ENCODE peak calls at places on chromosomes 2 and 18, in seven cellular contexts. M is upper lobe of right lung, O is uterus, A is ovary, T is neural progenitor cell, G is MM.1S, F is lung. V is an unnamed sample.

GRCh38 chr18:48680871-48681270 is 142.0 kb downstream of the CTIF start:
- DNase-seq in M (no peak), O (peak; percentile 63), A (peak; percentile 46), T (peak; percentile 82), G (no peak), F (no peak), V (peak; percentile 96)

GRCh38 chr2:206212673-206213513 is 53.2 kb downstream of the EEF1B2 start:
- DNase-seq in M (no peak), O (no peak), A (no peak), T (no peak), G (no peak), F (no peak), V (no peak)

GRCh38 chr2:225086915-225087314 is 44.6 kb upstream of the DOCK10 start:
- DNase-seq in M (no peak), O (no peak), A (no peak), T (no peak), G (no peak), F (no peak), V (no peak)

GRCh38 chr2:225310745-225311144 is 88.8 kb upstream of the NYAP2 start:
- DNase-seq in M (no peak), O (no peak), A (no peak), T (no peak), G (no peak), F (no peak), V (no peak)

GRCh38 chr2:200274116-200275075 is 32.1 kb upstream of the SPATS2L start:
- DNase-seq in M (no peak), O (no peak), A (no peak), T (peak; percentile 24), G (no peak), F (no peak), V (no peak)

GRCh38 chr2:152716805-152717241 is 438 bp downstream of the PRPF40A start:
- DNase-seq in M (no peak), O (peak; percentile 29), A (peak; percentile 44), T (peak; percentile 72), G (peak; percentile 28), F (peak; percentile 31), V (no peak)

GRCh38 chr18:24785019-24785418 is 324.6 kb downstream of the HRH4 start:
- DNase-seq in M (no peak), O (no peak), A (no peak), T (no peak), G (no peak), F (no peak), V (no peak)

GRCh38 chr2:145027073-145027459 is 507.1 kb upstream of the ZEB2 start:
- DNase-seq in M (no peak), O (no peak), A (no peak), T (no peak), G (no peak), F (no peak), V (no peak)

GRCh38 chr18:2971741-2972552 is 41.0 kb downstream of the LPIN2 start:
- DNase-seq in M (peak; percentile 71), O (peak; percentile 42), A (no peak), T (no peak), G (no peak), F (no peak), V (peak; percentile 67)

GRCh38 chr2:230447036-230447435 is 31.0 kb downstream of the SP100 start:
- DNase-seq in M (no peak), O (no peak), A (no peak), T (no peak), G (no peak), F (no peak), V (no peak)

GRCh38 chr18:79964330-79965118 is at the start of gene HSBP1L1:
- DNase-seq in M (peak; percentile 93), O (no peak), A (peak; percentile 62), T (peak; percentile 94), G (peak; percentile 61), F (peak; percentile 79), V (no peak)

GRCh38 chr18:79962311-79962710 is 2.1 kb upstream of the HSBP1L1 start:
- DNase-seq in M (peak; percentile 87), O (no peak), A (peak; percentile 10), T (no peak), G (no peak), F (peak; percentile 74), V (no peak)

GRCh38 chr18:79963658-79964329 is 649 bp upstream of the HSBP1L1 start:
- DNase-seq in M (no peak), O (no peak), A (no peak), T (no peak), G (no peak), F (no peak), V (no peak)

GRCh38 chr18:79961527-79962291 is 2.7 kb upstream of the HSBP1L1 start:
- DNase-seq in M (peak; percentile 86), O (no peak), A (peak; percentile 13), T (peak; percentile 27), G (no peak), F (peak; percentile 65), V (no peak)

GRCh38 chr18:79962835-79963657 is 1.4 kb upstream of the HSBP1L1 start:
- DNase-seq in M (no peak), O (no peak), A (peak; percentile 10), T (peak; percentile 25), G (no peak), F (no peak), V (no peak)
- TF ChIP-seq CTCF in M (no peak), O (no peak), A (no peak), T (no peak), G (no peak), F (no peak), V (no peak)

DNA sequence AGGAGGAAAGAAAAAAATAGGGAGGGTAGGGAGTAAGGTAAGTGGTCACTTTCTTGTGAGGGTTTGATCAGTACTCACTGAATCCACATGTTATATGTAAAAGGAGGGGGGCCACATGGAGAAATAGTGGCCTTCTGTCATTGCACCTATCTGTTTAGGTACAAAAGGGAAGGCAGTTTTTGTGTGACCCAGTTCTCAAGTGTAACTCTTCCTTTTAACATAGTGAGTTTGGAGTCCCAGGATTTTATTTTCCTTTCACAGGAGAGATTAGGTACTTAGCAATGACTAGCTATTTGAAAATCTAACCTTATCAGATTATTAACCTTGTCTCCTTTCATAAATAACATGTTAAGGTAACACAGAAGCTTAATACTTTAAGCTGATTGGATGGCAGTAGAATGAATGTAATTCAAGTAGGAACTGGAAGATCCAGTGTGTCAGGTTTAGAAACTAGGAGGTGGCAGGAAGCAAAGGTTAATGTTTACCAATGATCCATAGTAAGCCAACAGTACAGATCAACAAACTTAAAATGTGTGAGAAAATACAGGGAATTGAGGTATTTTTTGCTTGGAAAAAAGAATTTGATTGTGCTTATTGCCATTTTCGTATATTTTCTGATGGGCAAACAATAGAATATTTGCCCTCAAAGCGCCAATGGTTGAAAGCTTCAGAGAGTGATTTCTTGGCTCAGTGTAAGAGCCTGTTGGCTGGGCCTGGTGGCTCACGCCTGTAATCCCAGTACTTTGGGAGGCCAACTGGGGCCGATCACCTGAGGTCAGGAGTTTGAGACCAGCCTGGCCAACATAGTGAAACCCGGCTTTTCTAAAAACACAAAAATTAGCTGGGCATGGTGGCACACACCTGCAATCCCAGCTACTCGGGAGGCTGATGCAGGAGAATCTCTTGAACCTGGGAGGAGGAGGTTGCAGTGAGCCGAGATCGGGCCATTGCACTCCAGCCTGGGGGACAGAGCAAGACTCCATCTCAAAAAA is 11.3 kb downstream of the HNMT start:
- DNase-seq in M (no peak), O (no peak), A (no peak), T (no peak), G (no peak), F (no peak), V (no peak)
- H3K4me3 ChIP-seq in M (no peak overlapping the region), O (no peak overlapping the region), A (no peak overlapping the region), T (no peak overlapping the region), G (no peak overlapping the region), F (no peak overlapping the region), V (no peak overlapping the region)

DNA sequence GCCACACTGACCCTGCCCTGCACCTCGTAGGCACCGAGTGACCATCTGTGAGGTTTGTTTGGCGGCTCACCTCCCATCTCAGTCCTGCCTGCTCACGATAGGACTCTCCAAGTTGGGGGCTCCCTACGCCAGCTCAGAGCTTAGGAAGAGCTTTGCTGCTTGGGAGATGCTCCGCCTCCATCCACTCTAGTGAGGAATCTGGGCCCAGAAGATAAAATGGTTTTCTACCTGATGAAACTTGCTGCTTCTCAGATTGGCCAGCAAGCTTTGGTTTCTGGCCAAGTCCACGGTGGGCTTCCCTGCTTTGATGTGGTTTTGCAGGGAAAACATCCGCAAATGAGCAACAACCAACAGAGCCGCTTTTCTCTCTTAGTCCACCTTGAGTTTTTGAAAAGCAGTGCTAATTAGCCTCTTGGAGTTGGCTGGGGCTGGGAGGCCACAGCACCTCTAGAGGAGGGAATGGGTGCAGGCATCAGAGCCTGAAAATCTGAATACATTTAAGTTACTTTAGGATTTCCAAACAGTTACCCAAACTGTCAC is 42.2 kb downstream of the THNSL2 start:
- DNase-seq in M (no peak), O (no peak), A (no peak), T (peak; percentile 77), G (peak; percentile 18), F (no peak), V (no peak)
- H3K4me1 ChIP-seq in M (no peaks in the 10 kb centered on the region), O (no peaks in the 10 kb centered on the region), A (no peaks in the 10 kb centered on the region), T (peaks cover 27% of the 10 kb centered on the region), G (peaks cover 14% of the 10 kb centered on the region), F (no peaks in the 10 kb centered on the region), V (no peaks in the 10 kb centered on the region)

GRCh38 chr2:181607629-181608627 is 49.0 kb downstream of the CERKL start:
- DNase-seq in M (no peak), O (no peak), A (no peak), T (no peak), G (no peak), F (no peak), V (no peak)
- TF ChIP-seq CTCF in M (no peak), O (no peak), A (no peak), T (no peak), G (no peak), F (no peak), V (no peak)

GRCh38 chr2:120738786-120739771 is 3.4 kb downstream of the GLI2 start:
- DNase-seq in M (no peak), O (no peak), A (no peak), T (peak; percentile 77), G (no peak), F (peak; percentile 29), V (peak; percentile 57)

GRCh38 chr2:120741514-120742448 is 6.1 kb downstream of the GLI2 start:
- DNase-seq in M (no peak), O (no peak), A (no peak), T (peak; percentile 91), G (no peak), F (peak; percentile 28), V (peak; percentile 59)

GRCh38 chr2:120740375-120740764 is 4.7 kb downstream of the GLI2 start:
- DNase-seq in M (no peak), O (no peak), A (no peak), T (peak; percentile 78), G (no peak), F (no peak), V (peak; percentile 43)

GRCh38 chr2:120743657-120744056 is 8.0 kb downstream of the GLI2 start:
- DNase-seq in M (no peak), O (no peak), A (no peak), T (no peak), G (no peak), F (peak; percentile 24), V (no peak)

DNA sequence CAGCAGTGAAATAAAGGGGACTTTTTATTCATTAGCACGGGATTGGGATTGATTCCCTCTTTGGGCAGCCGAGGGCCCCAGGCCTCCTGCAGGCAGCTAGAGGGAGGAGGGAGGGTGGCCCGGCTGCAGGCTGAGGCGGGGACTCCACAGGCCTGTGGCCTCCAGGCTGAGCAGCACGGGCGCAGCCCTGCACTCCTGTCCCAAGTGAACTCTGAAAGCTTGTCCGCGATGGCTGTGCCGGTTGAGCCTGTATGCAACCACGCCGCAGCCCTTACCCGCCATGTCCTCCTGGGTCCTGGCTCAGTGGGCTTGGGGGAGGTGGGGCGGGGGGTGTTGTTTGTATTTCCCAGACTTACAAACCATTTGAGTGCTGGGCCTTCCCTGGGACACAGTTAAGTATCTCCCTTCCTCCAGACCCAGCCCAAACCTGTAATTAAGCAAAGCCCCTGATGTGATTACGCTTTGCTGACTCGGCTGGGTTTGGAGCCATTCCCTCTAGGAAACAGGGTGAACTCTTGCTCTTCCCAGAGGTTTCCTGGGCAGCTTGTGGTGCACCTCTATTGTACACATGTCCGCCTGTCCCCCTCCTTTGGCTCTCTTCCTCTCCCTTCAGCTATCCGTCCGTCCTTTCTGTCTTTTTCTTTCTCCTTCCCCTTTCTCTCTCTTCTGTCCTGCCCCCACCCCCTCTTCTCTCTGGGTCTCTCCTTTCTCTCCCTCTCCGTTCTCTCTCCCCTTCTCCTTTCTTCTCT is 5.3 kb downstream of the GLI2 start:
- DNase-seq in M (no peak), O (no peak), A (no peak), T (peak; percentile 91), G (no peak), F (peak; percentile 25), V (peak; percentile 59)
- H3K4me3 ChIP-seq in M (peak overlapping the region; percentile 26), O (peak overlapping the region; percentile 50), A (peak overlapping the region; percentile 30), T (peak overlapping the region; percentile 89), G (no peak overlapping the region), F (no peak overlapping the region), V (peak overlapping the region; percentile 48)